ENCODE peak calls at places on chromosomes 1 and 21, in six cellular contexts. R is neural progenitor cell, D is PC-3, G is mesenchymal stem cell, U is fibroblast of lung, V is IMR-90. C is an unnamed sample. For H3K9me3, the result is how much of the 10 kb centered on the place peaks cover.

GRCh38 chr1:210336362-210336761 is 7.7 kb downstream of the HHAT start:
- DNase-seq in R (no peak), D (no peak), G (no peak), U (no peak), V (no peak), C (no peak)

GRCh38 chr1:239616686-239617085 is 230.3 kb downstream of the CHRM3 start:
- DNase-seq in R (no peak), D (peak), G (no peak), U (peak), V (no peak), C (no peak)

GRCh38 chr1:225745231-225745630 is 32.4 kb upstream of the SRP9 start:
- DNase-seq in R (no peak), D (no peak), G (no peak), U (no peak), V (no peak), C (no peak)

GRCh38 chr1:237677979-237678378 is 212.7 kb downstream of the ZP4 start:
- DNase-seq in R (no peak), D (peak), G (peak), U (peak), V (peak), C (peak)

GRCh38 chr1:65512383-65512782 is 91.9 kb downstream of the LEPR start:
- DNase-seq in R (no peak), D (no peak), G (no peak), U (no peak), V (no peak), C (no peak)

GRCh38 chr1:26046313-26047031 is 554 bp upstream of the SLC30A2 start:
- DNase-seq in R (peak), D (no peak), G (no peak), U (no peak), V (no peak), C (no peak)

GRCh38 chr1:67791686-67792475 is 41.4 kb downstream of the GNG12 start:
- DNase-seq in R (no peak), D (peak), G (peak), U (peak), V (peak), C (no peak)

GRCh38 chr1:94260635-94261387 is 23.4 kb upstream of the ARHGAP29 start:
- DNase-seq in R (no peak), D (no peak), G (no peak), U (no peak), V (no peak), C (no peak)

GRCh38 chr1:81144240-81144639 is 656.5 kb upstream of the ADGRL2 start:
- DNase-seq in R (peak), D (no peak), G (no peak), U (no peak), V (no peak), C (no peak)

GRCh38 chr1:109802136-109802900 is 38.6 kb upstream of the EPS8L3 start:
- DNase-seq in R (no peak), D (no peak), G (no peak), U (no peak), V (no peak), C (peak)

GRCh38 chr1:181930187-181930586 is 131.3 kb downstream of the ZNF648 start:
- DNase-seq in R (no peak), D (no peak), G (no peak), U (no peak), V (no peak), C (no peak)

GRCh38 chr1:180489976-180490375 is 12.4 kb downstream of the ACBD6 start:
- DNase-seq in R (no peak), D (no peak), G (no peak), U (no peak), V (peak), C (no peak)

GRCh38 chr1:180170569-180170968 is 15.9 kb downstream of the QSOX1 start:
- DNase-seq in R (no peak), D (peak), G (no peak), U (no peak), V (no peak), C (no peak)

GRCh38 chr1:61310057-61310456 is 227.7 kb downstream of the NFIA start:
- DNase-seq in R (no peak), D (no peak), G (no peak), U (no peak), V (no peak), C (no peak)

GRCh38 chr1:166950156-166950555 is 25.2 kb downstream of the ILDR2 start:
- DNase-seq in R (peak), D (no peak), G (no peak), U (no peak), V (no peak), C (no peak)

GRCh38 chr1:207565546-207566468 is 69.8 kb downstream of the CR1 start:
- DNase-seq in R (peak), D (peak), G (no peak), U (no peak), V (no peak), C (no peak)

GRCh38 chr1:101308001-101308659 is 71.3 kb downstream of the S1PR1 start:
- DNase-seq in R (no peak), D (no peak), G (no peak), U (no peak), V (no peak), C (no peak)

GRCh38 chr1:187991944-187992343 is 1163.2 kb downstream of the PLA2G4A start:
- DNase-seq in R (no peak), D (no peak), G (no peak), U (no peak), V (no peak), C (no peak)

GRCh38 chr1:159881930-159882839 is 17.8 kb downstream of the CFAP45 start:
- DNase-seq in R (no peak), D (peak), G (peak), U (peak), V (peak), C (peak)

GRCh38 chr1:81801834-81802531 is 1.2 kb downstream of the ADGRL2 start:
- DNase-seq in R (peak), D (no peak), G (peak), U (peak), V (peak), C (peak)

GRCh38 chr1:38728176-38728908 is 131.2 kb downstream of the RRAGC start:
- DNase-seq in R (peak), D (peak), G (peak), U (peak), V (peak), C (no peak)

GRCh38 chr1:244778356-244778755 is 57.1 kb upstream of the COX20 start:
- DNase-seq in R (no peak), D (peak), G (peak), U (peak), V (peak), C (no peak)

GRCh38 chr1:8120693-8121260 is 94.7 kb upstream of the ERRFI1 start:
- DNase-seq in R (no peak), D (peak), G (peak), U (peak), V (peak), C (no peak)

GRCh38 chr1:201280884-201281283 is 2.4 kb upstream of the PKP1 start:
- DNase-seq in R (no peak), D (no peak), G (no peak), U (no peak), V (no peak), C (no peak)

GRCh38 chr1:227896710-227897655 is 50.7 kb downstream of the WNT9A start:
- DNase-seq in R (no peak), D (no peak), G (no peak), U (no peak), V (no peak), C (no peak)

GRCh38 chr1:109226078-109226445 is 12.3 kb downstream of the SARS1 start:
- DNase-seq in R (no peak), D (peak), G (no peak), U (peak), V (peak), C (no peak)

GRCh38 chr1:31215083-31215570 is 24.6 kb downstream of the NKAIN1 start:
- DNase-seq in R (no peak), D (no peak), G (no peak), U (no peak), V (no peak), C (no peak)

GRCh38 chr1:225519166-225519863 is 91.5 kb upstream of the LBR start:
- DNase-seq in R (peak), D (no peak), G (no peak), U (peak), V (peak), C (no peak)

GRCh38 chr1:94092210-94092613 is 28.7 kb downstream of the ABCA4 start:
- DNase-seq in R (no peak), D (no peak), G (peak), U (peak), V (peak), C (no peak)

GRCh38 chr1:8649875-8650274 is 167.6 kb downstream of the RERE start:
- DNase-seq in R (no peak), D (no peak), G (no peak), U (no peak), V (no peak), C (no peak)

GRCh38 chr1:153976819-153977249 is 640 bp downstream of the JTB start:
- DNase-seq in R (peak), D (no peak), G (no peak), U (no peak), V (no peak), C (no peak)

GRCh38 chr1:224644553-224645154 is 28.5 kb downstream of the CNIH3 start:
- DNase-seq in R (peak), D (peak), G (peak), U (no peak), V (peak), C (peak)

GRCh38 chr1:10936998-10937901 is 75.2 kb upstream of the TARDBP start:
- DNase-seq in R (no peak), D (no peak), G (no peak), U (no peak), V (no peak), C (no peak)

GRCh38 chr1:10253755-10254154 is 43.4 kb downstream of the KIF1B start:
- DNase-seq in R (no peak), D (peak), G (peak), U (peak), V (peak), C (peak)

GRCh38 chr1:44531785-44532566 is 126.9 kb downstream of the RNF220 start:
- DNase-seq in R (no peak), D (peak), G (peak), U (peak), V (peak), C (no peak)

GRCh38 chr1:119554188-119554587 is 47.2 kb downstream of the HSD3B1 start:
- DNase-seq in R (no peak), D (no peak), G (peak), U (peak), V (peak), C (no peak)

GRCh38 chr1:85577421-85578320 is 2.9 kb upstream of the CCN1 start:
- DNase-seq in R (peak), D (no peak), G (peak), U (no peak), V (no peak), C (no peak)

GRCh38 chr1:235650341-235651169 is 971 bp upstream of the GNG4 start:
- DNase-seq in R (peak), D (no peak), G (no peak), U (no peak), V (no peak), C (no peak)
- H3K9ac ChIP-seq in R (no peak), D (no peak), G (no peak), U (no peak), V (no peak), C (no peak)

GRCh38 chr1:102550729-102551384 is 554.1 kb upstream of the OLFM3 start:
- DNase-seq in R (peak), D (peak), G (peak), U (peak), V (peak), C (peak)
- H3K9me3 ChIP-seq in R (under half), D (under half), G (under half), U (under half), V (under half), C (under half)

GRCh38 chr1:218344814-218345672 is at the start of gene TGFB2:
- DNase-seq in R (peak), D (peak), G (peak), U (peak), V (peak), C (peak)
- H2AFZ ChIP-seq in R (peak), D (peak), G (peak), U (peak), V (peak), C (peak)

GRCh38 chr21:29423521-29423920 is 124.8 kb downstream of the BACH1 start:
- DNase-seq in R (no peak), D (no peak), G (no peak), U (no peak), V (no peak), C (no peak)

GRCh38 chr21:29430030-29430429 is 131.3 kb downstream of the BACH1 start:
- DNase-seq in R (peak), D (no peak), G (no peak), U (no peak), V (no peak), C (no peak)

GRCh38 chr21:29419422-29419821 is 120.7 kb downstream of the BACH1 start:
- DNase-seq in R (no peak), D (no peak), G (no peak), U (no peak), V (no peak), C (no peak)

GRCh38 chr21:29423051-29423450 is 124.3 kb downstream of the BACH1 start:
- DNase-seq in R (no peak), D (no peak), G (no peak), U (peak), V (no peak), C (no peak)

GRCh38 chr21:29424728-29425127 is 126.0 kb downstream of the BACH1 start:
- DNase-seq in R (no peak), D (no peak), G (no peak), U (no peak), V (no peak), C (no peak)
- H3K9ac ChIP-seq in R (no peak), D (no peak), G (no peak), U (no peak), V (no peak), C (no peak)

DNA sequence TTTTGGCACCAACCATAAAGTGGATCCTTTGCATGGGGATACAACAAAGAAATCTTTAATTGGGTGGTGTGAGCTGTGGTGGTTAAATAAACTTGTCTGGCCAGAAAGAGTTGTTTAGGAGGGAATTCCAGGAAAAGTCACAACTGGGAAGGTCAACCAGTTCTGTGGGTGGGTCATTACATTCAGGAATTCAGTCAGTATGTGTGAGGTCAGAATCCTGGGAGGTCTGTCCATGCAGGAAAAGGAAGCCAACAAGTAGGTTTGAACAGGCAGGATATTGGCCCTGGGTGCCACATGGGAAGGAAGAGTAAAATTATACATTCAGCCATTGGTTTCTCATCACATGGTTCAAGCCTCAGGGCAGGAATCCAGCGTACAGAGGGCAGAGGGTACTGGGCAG is 162.3 kb upstream of the ADAMTS5 start:
- DNase-seq in R (no peak), D (no peak), G (no peak), U (no peak), V (no peak), C (no peak)
- H3K9me3 ChIP-seq in R (under half), D (under half), G (under half), U (under half), V (under half), C (under half)

GRCh38 chr1:112849425-112849966 is 106.5 kb downstream of the SLC16A1 start:
- DNase-seq in R (peak), D (peak), G (peak), U (peak), V (peak), C (no peak)
- H2AFZ ChIP-seq in R (peak), D (peak), G (peak), U (peak), V (peak), C (no peak)

DNA sequence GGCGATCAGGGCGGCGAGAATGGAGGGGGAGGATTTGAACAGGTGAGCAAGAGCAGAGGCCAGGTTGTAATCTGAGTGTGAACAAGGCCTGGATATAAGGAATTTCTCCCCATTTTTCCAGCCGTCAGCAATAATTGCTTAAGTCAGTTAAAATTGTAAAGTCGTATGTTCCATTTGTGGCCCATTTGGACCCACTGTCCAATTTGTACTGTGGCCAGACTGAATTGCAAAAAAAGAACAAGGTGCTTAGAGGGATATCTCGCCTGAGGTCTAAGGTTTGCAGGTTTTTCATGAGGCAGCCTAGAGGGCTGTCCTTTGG is 1.0 kb downstream of the ERVH48-1 start:
- DNase-seq in R (no peak), D (no peak), G (no peak), U (no peak), V (no peak), C (no peak)
- H3K9ac ChIP-seq in R (no peak), D (peak), G (peak), U (no peak), V (peak), C (no peak)

DNA sequence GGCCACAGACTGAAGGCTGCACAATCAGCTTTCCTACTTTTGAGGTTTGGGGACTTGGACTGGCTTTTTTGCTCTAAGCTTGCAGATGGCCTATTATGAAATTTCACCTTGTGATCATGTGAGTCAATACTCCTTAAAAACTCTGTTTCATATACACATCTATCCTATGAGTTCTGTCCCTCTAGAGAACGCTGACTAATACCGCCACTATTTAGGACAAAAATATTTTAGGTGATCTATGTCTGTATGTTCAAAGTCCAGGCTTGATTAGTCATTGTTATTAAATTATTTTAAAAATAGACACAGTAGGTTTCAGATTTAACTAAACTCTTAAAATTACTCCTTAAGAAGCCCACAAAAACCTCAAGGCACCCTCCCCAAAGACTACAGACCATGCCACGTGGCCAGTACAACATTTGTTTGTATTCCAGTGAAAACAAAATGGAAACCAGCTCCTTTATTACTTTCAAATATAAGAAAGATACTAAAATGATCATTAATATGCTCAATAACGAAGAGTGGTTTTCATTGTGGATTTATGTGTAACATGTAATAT is 63.1 kb downstream of the TMPRSS15 start:
- DNase-seq in R (no peak), D (peak), G (peak), U (no peak), V (no peak), C (peak)
- H3K9me3 ChIP-seq in R (under half), D (under half), G (under half), U (under half), V (under half), C (under half)

DNA sequence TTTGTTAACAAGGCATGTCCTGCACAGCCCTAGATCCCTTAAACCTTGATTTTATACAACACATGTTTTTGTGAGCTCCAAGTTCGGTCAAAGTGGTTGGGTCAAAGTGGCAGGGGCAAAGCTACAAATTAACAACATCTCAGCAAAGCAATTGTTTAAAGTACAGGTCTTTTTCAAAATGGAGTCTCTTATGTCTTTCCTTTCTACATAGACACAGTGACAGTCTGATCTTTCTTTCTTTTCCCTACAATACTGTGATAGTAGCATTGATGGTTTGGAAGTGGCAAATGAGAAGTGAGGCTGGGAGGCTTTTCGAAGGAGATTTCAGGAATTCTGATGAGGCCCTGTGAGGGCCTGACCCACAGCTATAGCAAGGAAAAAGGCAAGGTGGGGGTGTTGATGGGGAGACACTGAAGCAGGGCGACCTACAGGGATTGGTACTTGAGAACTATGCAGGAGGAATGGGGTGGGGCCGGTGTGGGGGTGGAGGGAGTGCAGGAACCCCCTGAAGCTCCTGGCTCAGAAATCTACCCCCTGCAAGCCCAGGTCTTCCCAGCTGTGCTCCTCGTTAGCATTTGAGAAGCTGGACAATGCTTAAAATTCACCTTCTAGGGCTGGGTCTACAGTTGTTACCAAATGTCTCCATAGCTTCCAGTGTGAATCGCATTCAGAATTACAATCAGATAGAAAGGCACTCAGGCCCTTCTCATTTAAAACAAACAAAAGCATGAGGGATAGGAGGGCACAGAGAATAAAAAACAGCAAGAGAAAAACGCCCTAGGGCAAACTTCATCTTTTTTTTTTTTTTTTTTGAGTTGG is 102.6 kb upstream of the PPM1J start:
- DNase-seq in R (peak), D (no peak), G (no peak), U (peak), V (no peak), C (no peak)
- H2AFZ ChIP-seq in R (peak), D (no peak), G (no peak), U (no peak), V (no peak), C (no peak)

C was measured in MM.1S.